ENCODE peak calls at places on chromosome 1, in six cellular contexts. One of them, this sample, is unnamed.

GRCh38 chr1:189939967-189940366 is 537.7 kb downstream of the BRINP3 start:
- DNase-seq in NCI-H1694: no peak
- DNase-seq in GM23338: no peak
- DNase-seq in PC-3: peak
- DNase-seq in stimulated activated CD8-positive, alpha-beta memory T cell treated with anti-CD3 and anti-CD28 coated beads, Interleukin-7, amount 100 ng/mL, for 48 hours: no peak
- DNase-seq in NCI-H2081: no peak
- DNase-seq in this sample: no peak

GRCh38 chr1:33191731-33192275 is 10.0 kb upstream of the TRIM62 start:
- DNase-seq in NCI-H1694: no peak
- DNase-seq in NCI-H2081: no peak
- DNase-seq in GM23338: no peak
- DNase-seq in stimulated activated CD8-positive, alpha-beta memory T cell treated with anti-CD3 and anti-CD28 coated beads, Interleukin-7, amount 100 ng/mL, for 48 hours: no peak
- DNase-seq in PC-3: no peak
- DNase-seq in this sample: no peak

GRCh38 chr1:212161231-212161781 is 123.9 kb upstream of the PPP2R5A start:
- DNase-seq in NCI-H2081: no peak
- DNase-seq in NCI-H1694: no peak
- DNase-seq in PC-3: peak
- DNase-seq in stimulated activated CD8-positive, alpha-beta memory T cell treated with anti-CD3 and anti-CD28 coated beads, Interleukin-7, amount 100 ng/mL, for 48 hours: no peak
- DNase-seq in GM23338: no peak
- DNase-seq in this sample: no peak

GRCh38 chr1:19495000-19495656 is 9.8 kb upstream of the CAPZB start:
- DNase-seq in NCI-H2081: no peak
- DNase-seq in stimulated activated CD8-positive, alpha-beta memory T cell treated with anti-CD3 and anti-CD28 coated beads, Interleukin-7, amount 100 ng/mL, for 48 hours: no peak
- DNase-seq in NCI-H1694: no peak
- DNase-seq in PC-3: no peak
- DNase-seq in GM23338: no peak
- DNase-seq in this sample: no peak

GRCh38 chr1:44616284-44616990 is 57.8 kb downstream of the TMEM53 start:
- DNase-seq in GM23338: no peak
- DNase-seq in NCI-H2081: no peak
- DNase-seq in NCI-H1694: no peak
- DNase-seq in PC-3: no peak
- DNase-seq in stimulated activated CD8-positive, alpha-beta memory T cell treated with anti-CD3 and anti-CD28 coated beads, Interleukin-7, amount 100 ng/mL, for 48 hours: no peak
- DNase-seq in this sample: peak

GRCh38 chr1:201266276-201266675 is 17.0 kb upstream of the PKP1 start:
- DNase-seq in PC-3: no peak
- DNase-seq in stimulated activated CD8-positive, alpha-beta memory T cell treated with anti-CD3 and anti-CD28 coated beads, Interleukin-7, amount 100 ng/mL, for 48 hours: no peak
- DNase-seq in NCI-H1694: no peak
- DNase-seq in GM23338: no peak
- DNase-seq in NCI-H2081: no peak
- DNase-seq in this sample: no peak

GRCh38 chr1:89200668-89201488 is 2.1 kb upstream of the GBP4 start:
- DNase-seq in NCI-H2081: no peak
- DNase-seq in PC-3: no peak
- DNase-seq in stimulated activated CD8-positive, alpha-beta memory T cell treated with anti-CD3 and anti-CD28 coated beads, Interleukin-7, amount 100 ng/mL, for 48 hours: no peak
- DNase-seq in NCI-H1694: no peak
- DNase-seq in GM23338: no peak
- DNase-seq in this sample: no peak

GRCh38 chr1:43520100-43520828 is 10.4 kb upstream of the PTPRF start:
- DNase-seq in stimulated activated CD8-positive, alpha-beta memory T cell treated with anti-CD3 and anti-CD28 coated beads, Interleukin-7, amount 100 ng/mL, for 48 hours: no peak
- DNase-seq in PC-3: no peak
- DNase-seq in GM23338: no peak
- DNase-seq in NCI-H1694: peak
- DNase-seq in NCI-H2081: no peak
- DNase-seq in this sample: peak

GRCh38 chr1:2990376-2991115 is 30.7 kb upstream of the ACTRT2 start:
- DNase-seq in GM23338: no peak
- DNase-seq in NCI-H2081: no peak
- DNase-seq in NCI-H1694: no peak
- DNase-seq in stimulated activated CD8-positive, alpha-beta memory T cell treated with anti-CD3 and anti-CD28 coated beads, Interleukin-7, amount 100 ng/mL, for 48 hours: no peak
- DNase-seq in PC-3: no peak
- DNase-seq in this sample: no peak

This sample was measured in NCI-H524.